ENCODE peak calls at places on chromosomes 3 and 15, in seven cellular contexts. One of them, this sample, is unnamed.

GRCh38 chr3:75781079-75781745 is 4.1 kb downstream of the ZNF717 start:
- DNase-seq in Peyer's patch: no peak
- DNase-seq in tibial nerve: no peak
- DNase-seq in IMR-90: no peak
- DNase-seq in uterus: no peak
- DNase-seq in bronchial epithelial cell: peak; percentile 83
- DNase-seq in CD4-positive, CD25-positive, alpha-beta regulatory T cell: no peak
- DNase-seq in this sample: no peak

GRCh38 chr3:133455960-133456359 is 56.1 kb downstream of the BFSP2 start:
- DNase-seq in IMR-90: no peak
- DNase-seq in Peyer's patch: no peak
- DNase-seq in uterus: no peak
- DNase-seq in CD4-positive, CD25-positive, alpha-beta regulatory T cell: no peak
- DNase-seq in tibial nerve: no peak
- DNase-seq in bronchial epithelial cell: peak; percentile 44
- DNase-seq in this sample: no peak

GRCh38 chr15:68211656-68212320 is 6.7 kb upstream of the CALML4 start:
- DNase-seq in IMR-90: no peak
- DNase-seq in tibial nerve: no peak
- DNase-seq in CD4-positive, CD25-positive, alpha-beta regulatory T cell: no peak
- DNase-seq in uterus: no peak
- DNase-seq in bronchial epithelial cell: no peak
- DNase-seq in Peyer's patch: peak; percentile 38
- DNase-seq in this sample: no peak

GRCh38 chr15:29364429-29365078 is 94.9 kb upstream of the NSMCE3 start:
- DNase-seq in bronchial epithelial cell: peak; percentile 43
- DNase-seq in IMR-90: peak; percentile 86
- DNase-seq in uterus: no peak
- DNase-seq in CD4-positive, CD25-positive, alpha-beta regulatory T cell: no peak
- DNase-seq in tibial nerve: no peak
- DNase-seq in Peyer's patch: no peak
- DNase-seq in this sample: peak; percentile 18

GRCh38 chr15:23616536-23616935 is 31.1 kb downstream of the MAGEL2 start:
- DNase-seq in bronchial epithelial cell: no peak
- DNase-seq in IMR-90: no peak
- DNase-seq in Peyer's patch: no peak
- DNase-seq in tibial nerve: no peak
- DNase-seq in CD4-positive, CD25-positive, alpha-beta regulatory T cell: no peak
- DNase-seq in uterus: no peak
- DNase-seq in this sample: no peak

GRCh38 chr3:33019981-33020380 is 68.5 kb downstream of the CCR4 start:
- DNase-seq in uterus: no peak
- DNase-seq in bronchial epithelial cell: no peak
- DNase-seq in tibial nerve: no peak
- DNase-seq in CD4-positive, CD25-positive, alpha-beta regulatory T cell: no peak
- DNase-seq in IMR-90: no peak
- DNase-seq in Peyer's patch: no peak
- DNase-seq in this sample: no peak

GRCh38 chr3:19364150-19364549 is 215.8 kb downstream of the KCNH8 start:
- DNase-seq in IMR-90: no peak
- DNase-seq in bronchial epithelial cell: no peak
- DNase-seq in uterus: no peak
- DNase-seq in CD4-positive, CD25-positive, alpha-beta regulatory T cell: no peak
- DNase-seq in Peyer's patch: peak; percentile 51
- DNase-seq in tibial nerve: no peak
- DNase-seq in this sample: no peak

GRCh38 chr3:67294341-67294740 is 296.2 kb downstream of the KBTBD8 start:
- DNase-seq in bronchial epithelial cell: no peak
- DNase-seq in CD4-positive, CD25-positive, alpha-beta regulatory T cell: no peak
- DNase-seq in tibial nerve: no peak
- DNase-seq in IMR-90: no peak
- DNase-seq in Peyer's patch: no peak
- DNase-seq in uterus: no peak
- DNase-seq in this sample: no peak

GRCh38 chr3:46700772-46701171 is 420 bp upstream of the TMIE start:
- DNase-seq in CD4-positive, CD25-positive, alpha-beta regulatory T cell: no peak
- DNase-seq in Peyer's patch: no peak
- DNase-seq in bronchial epithelial cell: no peak
- DNase-seq in uterus: peak; percentile 47
- DNase-seq in IMR-90: no peak
- DNase-seq in tibial nerve: no peak
- DNase-seq in this sample: no peak

GRCh38 chr15:65363306-65363705 is 14.5 kb downstream of the IGDCC3 start:
- DNase-seq in Peyer's patch: no peak
- DNase-seq in CD4-positive, CD25-positive, alpha-beta regulatory T cell: no peak
- DNase-seq in uterus: no peak
- DNase-seq in IMR-90: no peak
- DNase-seq in bronchial epithelial cell: no peak
- DNase-seq in tibial nerve: no peak
- DNase-seq in this sample: no peak

GRCh38 chr3:100966049-100966471 is 27.2 kb downstream of the ABI3BP start:
- DNase-seq in uterus: no peak
- DNase-seq in tibial nerve: no peak
- DNase-seq in IMR-90: peak; percentile 49
- DNase-seq in bronchial epithelial cell: no peak
- DNase-seq in CD4-positive, CD25-positive, alpha-beta regulatory T cell: no peak
- DNase-seq in Peyer's patch: no peak
- DNase-seq in this sample: no peak

GRCh38 chr3:105806361-105806760 is 62.5 kb downstream of the CBLB start:
- DNase-seq in uterus: no peak
- DNase-seq in tibial nerve: no peak
- DNase-seq in IMR-90: peak; percentile 30
- DNase-seq in CD4-positive, CD25-positive, alpha-beta regulatory T cell: peak; percentile 10
- DNase-seq in bronchial epithelial cell: peak; percentile 60
- DNase-seq in Peyer's patch: no peak
- DNase-seq in this sample: no peak

GRCh38 chr15:62506217-62506805 is 341.2 kb upstream of the C2CD4B start:
- DNase-seq in CD4-positive, CD25-positive, alpha-beta regulatory T cell: no peak
- DNase-seq in bronchial epithelial cell: peak; percentile 28
- DNase-seq in tibial nerve: no peak
- DNase-seq in IMR-90: peak; percentile 70
- DNase-seq in uterus: no peak
- DNase-seq in Peyer's patch: no peak
- DNase-seq in this sample: no peak

GRCh38 chr3:151604941-151605340 is 128.8 kb upstream of the AADACL2 start:
- DNase-seq in uterus: no peak
- DNase-seq in tibial nerve: no peak
- DNase-seq in IMR-90: no peak
- DNase-seq in Peyer's patch: no peak
- DNase-seq in CD4-positive, CD25-positive, alpha-beta regulatory T cell: no peak
- DNase-seq in bronchial epithelial cell: no peak
- DNase-seq in this sample: no peak

GRCh38 chr15:71788646-71789579 is 21.4 kb upstream of the NR2E3 start:
- DNase-seq in uterus: no peak
- DNase-seq in tibial nerve: no peak
- DNase-seq in bronchial epithelial cell: no peak
- DNase-seq in IMR-90: no peak
- DNase-seq in CD4-positive, CD25-positive, alpha-beta regulatory T cell: no peak
- DNase-seq in Peyer's patch: peak; percentile 76
- DNase-seq in this sample: no peak

GRCh38 chr3:123414958-123415792 is 33.7 kb downstream of the ADCY5 start:
- DNase-seq in uterus: no peak
- DNase-seq in IMR-90: no peak
- DNase-seq in CD4-positive, CD25-positive, alpha-beta regulatory T cell: no peak
- DNase-seq in bronchial epithelial cell: no peak
- DNase-seq in tibial nerve: no peak
- DNase-seq in Peyer's patch: no peak
- DNase-seq in this sample: no peak

GRCh38 chr3:178434206-178434805 is 101.9 kb upstream of the KCNMB2 start:
- DNase-seq in CD4-positive, CD25-positive, alpha-beta regulatory T cell: no peak
- DNase-seq in uterus: no peak
- DNase-seq in bronchial epithelial cell: no peak
- DNase-seq in tibial nerve: no peak
- DNase-seq in IMR-90: no peak
- DNase-seq in Peyer's patch: no peak
- DNase-seq in this sample: no peak

GRCh38 chr15:41512512-41513281 is 930 bp downstream of the LTK start:
- DNase-seq in bronchial epithelial cell: no peak
- DNase-seq in IMR-90: no peak
- DNase-seq in Peyer's patch: peak; percentile 68
- DNase-seq in uterus: no peak
- DNase-seq in tibial nerve: no peak
- DNase-seq in CD4-positive, CD25-positive, alpha-beta regulatory T cell: peak; percentile 19
- DNase-seq in this sample: no peak

DNA sequence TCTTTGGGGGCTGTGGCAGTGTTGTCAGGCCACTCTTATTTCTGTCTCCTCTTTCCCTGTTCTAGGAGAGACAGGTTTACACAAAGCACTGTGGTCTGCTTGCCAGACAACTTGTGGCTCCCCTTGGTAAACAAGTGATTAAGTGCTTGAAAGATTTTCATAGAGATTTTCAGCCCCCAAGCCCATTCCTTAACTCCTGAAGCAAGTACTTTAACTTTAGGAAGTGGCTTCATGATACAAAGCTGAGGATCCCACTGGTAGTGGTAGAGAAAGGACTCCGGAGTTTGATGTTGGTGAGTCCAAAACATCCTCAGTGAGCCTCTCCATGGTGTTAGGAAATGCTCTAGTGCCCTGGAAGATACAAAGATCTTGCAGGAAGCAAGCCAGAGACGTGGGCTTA is 12.0 kb downstream of the ZBTB38 start:
- DNase-seq in tibial nerve: no peak
- DNase-seq in bronchial epithelial cell: no peak
- DNase-seq in Peyer's patch: no peak
- DNase-seq in uterus: no peak
- DNase-seq in CD4-positive, CD25-positive, alpha-beta regulatory T cell: no peak
- DNase-seq in IMR-90: no peak
- DNase-seq in this sample: no peak
- H3K4me3 ChIP-seq in tibial nerve: no peak overlapping the region
- H3K4me3 ChIP-seq in bronchial epithelial cell: no peak overlapping the region
- H3K4me3 ChIP-seq in Peyer's patch: no peak overlapping the region
- H3K4me3 ChIP-seq in uterus: no peak overlapping the region
- H3K4me3 ChIP-seq in CD4-positive, CD25-positive, alpha-beta regulatory T cell: no peak overlapping the region
- H3K4me3 ChIP-seq in IMR-90: no peak overlapping the region
- H3K4me3 ChIP-seq in this sample: no peak overlapping the region

GRCh38 chr15:96331942-96332853 is 1.7 kb downstream of the NR2F2 start:
- DNase-seq in CD4-positive, CD25-positive, alpha-beta regulatory T cell: no peak
- DNase-seq in tibial nerve: no peak
- DNase-seq in bronchial epithelial cell: no peak
- DNase-seq in Peyer's patch: no peak
- DNase-seq in uterus: no peak
- DNase-seq in IMR-90: no peak
- DNase-seq in this sample: no peak
- H3K4me3 ChIP-seq in CD4-positive, CD25-positive, alpha-beta regulatory T cell: no peak overlapping the region
- H3K4me3 ChIP-seq in tibial nerve: peak overlapping the region; percentile 75
- H3K4me3 ChIP-seq in bronchial epithelial cell: peak overlapping the region; percentile 71
- H3K4me3 ChIP-seq in Peyer's patch: peak overlapping the region; percentile 43
- H3K4me3 ChIP-seq in uterus: peak overlapping the region; percentile 84
- H3K4me3 ChIP-seq in IMR-90: peak overlapping the region; percentile 84
- H3K4me3 ChIP-seq in this sample: peak overlapping the region; percentile 93

GRCh38 chr3:186965141-186965879 is 35.0 kb downstream of the ST6GAL1 start:
- DNase-seq in Peyer's patch: peak; percentile 26
- DNase-seq in bronchial epithelial cell: no peak
- DNase-seq in tibial nerve: no peak
- DNase-seq in uterus: no peak
- DNase-seq in CD4-positive, CD25-positive, alpha-beta regulatory T cell: no peak
- DNase-seq in IMR-90: peak; percentile 24
- DNase-seq in this sample: no peak

GRCh38 chr3:186964629-186965028 is 34.3 kb downstream of the ST6GAL1 start:
- DNase-seq in tibial nerve: no peak
- DNase-seq in IMR-90: no peak
- DNase-seq in CD4-positive, CD25-positive, alpha-beta regulatory T cell: no peak
- DNase-seq in uterus: no peak
- DNase-seq in Peyer's patch: no peak
- DNase-seq in bronchial epithelial cell: no peak
- DNase-seq in this sample: no peak

GRCh38 chr3:186963636-186964035 is 33.3 kb downstream of the ST6GAL1 start:
- DNase-seq in uterus: no peak
- DNase-seq in Peyer's patch: peak; percentile 39
- DNase-seq in tibial nerve: no peak
- DNase-seq in CD4-positive, CD25-positive, alpha-beta regulatory T cell: no peak
- DNase-seq in bronchial epithelial cell: no peak
- DNase-seq in IMR-90: no peak
- DNase-seq in this sample: no peak

GRCh38 chr3:186962445-186962844 is 32.1 kb downstream of the ST6GAL1 start:
- DNase-seq in CD4-positive, CD25-positive, alpha-beta regulatory T cell: no peak
- DNase-seq in bronchial epithelial cell: no peak
- DNase-seq in uterus: no peak
- DNase-seq in tibial nerve: no peak
- DNase-seq in IMR-90: no peak
- DNase-seq in Peyer's patch: peak; percentile 18
- DNase-seq in this sample: no peak

GRCh38 chr3:186964071-186964470 is 33.7 kb downstream of the ST6GAL1 start:
- DNase-seq in IMR-90: no peak
- DNase-seq in CD4-positive, CD25-positive, alpha-beta regulatory T cell: no peak
- DNase-seq in tibial nerve: no peak
- DNase-seq in bronchial epithelial cell: no peak
- DNase-seq in Peyer's patch: peak; percentile 8
- DNase-seq in uterus: no peak
- DNase-seq in this sample: no peak
- H3K4me3 ChIP-seq in IMR-90: no peak overlapping the region
- H3K4me3 ChIP-seq in CD4-positive, CD25-positive, alpha-beta regulatory T cell: no peak overlapping the region
- H3K4me3 ChIP-seq in tibial nerve: no peak overlapping the region
- H3K4me3 ChIP-seq in bronchial epithelial cell: no peak overlapping the region
- H3K4me3 ChIP-seq in Peyer's patch: no peak overlapping the region
- H3K4me3 ChIP-seq in uterus: no peak overlapping the region
- H3K4me3 ChIP-seq in this sample: no peak overlapping the region

GRCh38 chr15:78266229-78266628 is 1.9 kb downstream of the DNAJA4 start:
- DNase-seq in Peyer's patch: no peak
- DNase-seq in IMR-90: no peak
- DNase-seq in bronchial epithelial cell: peak; percentile 79
- DNase-seq in uterus: no peak
- DNase-seq in tibial nerve: no peak
- DNase-seq in CD4-positive, CD25-positive, alpha-beta regulatory T cell: no peak
- DNase-seq in this sample: no peak
- H3K4me3 ChIP-seq in Peyer's patch: no peak overlapping the region
- H3K4me3 ChIP-seq in IMR-90: no peak overlapping the region
- H3K4me3 ChIP-seq in bronchial epithelial cell: no peak overlapping the region
- H3K4me3 ChIP-seq in uterus: no peak overlapping the region
- H3K4me3 ChIP-seq in tibial nerve: no peak overlapping the region
- H3K4me3 ChIP-seq in CD4-positive, CD25-positive, alpha-beta regulatory T cell: peak overlapping the region; percentile 71
- H3K4me3 ChIP-seq in this sample: no peak overlapping the region

GRCh38 chr15:73751481-73751880 is 1.7 kb downstream of the INSYN1 start:
- DNase-seq in bronchial epithelial cell: no peak
- DNase-seq in CD4-positive, CD25-positive, alpha-beta regulatory T cell: no peak
- DNase-seq in IMR-90: no peak
- DNase-seq in uterus: no peak
- DNase-seq in tibial nerve: no peak
- DNase-seq in Peyer's patch: no peak
- DNase-seq in this sample: no peak
- H3K4me3 ChIP-seq in bronchial epithelial cell: no peak overlapping the region
- H3K4me3 ChIP-seq in CD4-positive, CD25-positive, alpha-beta regulatory T cell: no peak overlapping the region
- H3K4me3 ChIP-seq in IMR-90: no peak overlapping the region
- H3K4me3 ChIP-seq in uterus: peak overlapping the region; percentile 54
- H3K4me3 ChIP-seq in tibial nerve: peak overlapping the region; percentile 61
- H3K4me3 ChIP-seq in Peyer's patch: peak overlapping the region; percentile 39
- H3K4me3 ChIP-seq in this sample: no peak overlapping the region

This sample was measured in skeletal muscle cell.